ENCODE peak calls at places on chromosomes 7 and 10, in four cellular contexts. One of them, this sample, is unnamed.

GRCh38 chr7:3867847-3868246 is 566.8 kb downstream of the SDK1 start:
- DNase-seq in K562: no peak
- DNase-seq in left lung: no peak
- DNase-seq in thoracic aorta: no peak
- DNase-seq in this sample: no peak

GRCh38 chr10:50917486-50917885 is 32.1 kb upstream of the A1CF start:
- DNase-seq in K562: no peak
- DNase-seq in left lung: no peak
- DNase-seq in thoracic aorta: no peak
- DNase-seq in this sample: no peak

GRCh38 chr10:98858525-98858924 is 377.1 kb downstream of the HPSE2 start:
- DNase-seq in K562: no peak
- DNase-seq in thoracic aorta: no peak
- DNase-seq in left lung: no peak
- DNase-seq in this sample: no peak

GRCh38 chr7:33774762-33775523 is 130.4 kb upstream of the BMPER start:
- DNase-seq in K562: no peak
- DNase-seq in left lung: no peak
- DNase-seq in thoracic aorta: no peak
- DNase-seq in this sample: no peak

GRCh38 chr10:94212876-94213595 is 149.7 kb downstream of the NOC3L start:
- DNase-seq in K562: no peak
- DNase-seq in thoracic aorta: no peak
- DNase-seq in left lung: no peak
- DNase-seq in this sample: no peak

GRCh38 chr7:114939484-114940097 is 17.7 kb downstream of the MDFIC start:
- DNase-seq in thoracic aorta: no peak
- DNase-seq in left lung: no peak
- DNase-seq in K562: no peak
- DNase-seq in this sample: no peak

GRCh38 chr7:120170384-120170783 is 102.6 kb upstream of the KCND2 start:
- DNase-seq in K562: no peak
- DNase-seq in thoracic aorta: no peak
- DNase-seq in left lung: no peak
- DNase-seq in this sample: no peak

GRCh38 chr7:11458736-11459483 is 373.1 kb downstream of the THSD7A start:
- DNase-seq in K562: no peak
- DNase-seq in thoracic aorta: no peak
- DNase-seq in left lung: no peak
- DNase-seq in this sample: no peak

GRCh38 chr10:93445097-93445960 is 36.8 kb downstream of the MYOF start:
- DNase-seq in thoracic aorta: peak; percentile 91
- DNase-seq in left lung: peak; percentile 93
- DNase-seq in K562: no peak
- DNase-seq in this sample: peak; percentile 98

GRCh38 chr7:1888425-1888824 is 218.3 kb downstream of the ELFN1 start:
- DNase-seq in K562: no peak
- DNase-seq in left lung: peak; percentile 44
- DNase-seq in thoracic aorta: no peak
- DNase-seq in this sample: no peak

DNA sequence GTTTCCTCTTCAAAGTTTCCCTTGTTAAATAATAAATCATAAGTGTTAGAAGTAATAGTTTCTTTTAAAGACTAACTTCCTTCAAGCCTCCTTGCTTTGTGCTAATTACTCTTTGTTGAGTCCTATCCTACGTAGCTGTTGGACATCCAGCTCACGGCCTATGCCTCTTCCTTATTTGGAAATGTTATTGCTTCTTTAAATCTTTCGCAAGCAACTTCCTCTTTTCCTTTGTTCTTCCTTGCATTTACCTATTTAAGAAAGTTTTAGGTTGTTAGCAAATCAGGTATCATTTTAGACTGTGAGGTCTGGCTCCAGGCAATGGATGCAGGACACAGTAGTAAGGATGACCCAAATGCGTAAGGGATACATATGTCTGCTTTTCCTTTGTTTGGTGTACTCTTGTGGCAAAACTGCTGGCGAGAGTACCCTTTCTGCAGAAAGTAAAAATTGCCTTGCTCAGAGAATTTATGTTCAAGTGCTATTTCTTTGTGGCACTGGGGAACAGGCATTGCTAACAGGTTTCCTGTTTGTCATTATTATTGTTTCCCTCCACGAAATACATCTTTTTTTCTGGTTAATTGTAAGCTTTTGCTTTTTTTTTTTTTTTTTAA is 110.5 kb downstream of the DYNC2I1 start:
- DNase-seq in left lung: no peak
- DNase-seq in K562: no peak
- DNase-seq in thoracic aorta: no peak
- DNase-seq in this sample: no peak
- H3K9me3 ChIP-seq in left lung: peaks cover 4% of the 10 kb centered on the region
- H3K9me3 ChIP-seq in K562: peaks cover 2% of the 10 kb centered on the region
- H3K9me3 ChIP-seq in thoracic aorta: peaks cover 13% of the 10 kb centered on the region
- H3K9me3 ChIP-seq in this sample: peaks cover 33% of the 10 kb centered on the region

GRCh38 chr10:101066146-101066889 is 4.5 kb downstream of the KAZALD1 start:
- DNase-seq in K562: peak; percentile 74
- DNase-seq in thoracic aorta: no peak
- DNase-seq in left lung: peak; percentile 91
- DNase-seq in this sample: no peak
- H3K27ac ChIP-seq in K562: peak overlapping the region; percentile 88
- H3K27ac ChIP-seq in thoracic aorta: peak overlapping the region; percentile 63
- H3K27ac ChIP-seq in left lung: peak overlapping the region; percentile 82
- H3K27ac ChIP-seq in this sample: peak overlapping the region; percentile 61

DNA sequence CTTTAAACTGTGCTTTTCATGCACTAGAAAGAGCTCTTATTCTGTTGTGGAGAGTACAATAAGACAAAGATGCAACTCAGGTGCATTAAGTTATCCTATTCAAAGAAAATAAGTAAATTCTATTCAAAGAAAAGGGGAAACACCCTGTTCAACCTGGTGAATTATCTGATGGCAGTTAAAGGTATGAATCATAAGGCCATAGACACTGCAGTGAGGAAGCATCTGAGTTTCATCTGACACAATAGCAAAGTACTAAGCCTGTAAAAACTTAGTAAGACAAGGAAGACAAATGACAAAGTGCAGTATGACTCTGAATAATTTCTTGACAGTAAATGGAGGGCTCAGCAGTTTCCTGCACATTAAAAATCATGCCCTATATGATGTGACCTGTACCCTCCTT is 91.0 kb upstream of the LRRTM3 start:
- DNase-seq in left lung: no peak
- DNase-seq in thoracic aorta: no peak
- DNase-seq in K562: no peak
- DNase-seq in this sample: no peak
- H3K9me3 ChIP-seq in left lung: no peaks in the 10 kb centered on the region
- H3K9me3 ChIP-seq in thoracic aorta: no peaks in the 10 kb centered on the region
- H3K9me3 ChIP-seq in K562: no peaks in the 10 kb centered on the region
- H3K9me3 ChIP-seq in this sample: no peaks in the 10 kb centered on the region

GRCh38 chr10:86311900-86312299 is 54.7 kb downstream of the GRID1 start:
- DNase-seq in K562: no peak
- DNase-seq in thoracic aorta: no peak
- DNase-seq in left lung: no peak
- DNase-seq in this sample: no peak

GRCh38 chr10:86313621-86314041 is 53.0 kb downstream of the GRID1 start:
- DNase-seq in thoracic aorta: no peak
- DNase-seq in left lung: no peak
- DNase-seq in K562: no peak
- DNase-seq in this sample: no peak

GRCh38 chr10:86311176-86311575 is 55.4 kb downstream of the GRID1 start:
- DNase-seq in left lung: no peak
- DNase-seq in K562: peak; percentile 27
- DNase-seq in thoracic aorta: no peak
- DNase-seq in this sample: no peak

GRCh38 chr10:86314616-86315520 is 51.7 kb downstream of the GRID1 start:
- DNase-seq in left lung: no peak
- DNase-seq in thoracic aorta: no peak
- DNase-seq in K562: no peak
- DNase-seq in this sample: no peak

DNA sequence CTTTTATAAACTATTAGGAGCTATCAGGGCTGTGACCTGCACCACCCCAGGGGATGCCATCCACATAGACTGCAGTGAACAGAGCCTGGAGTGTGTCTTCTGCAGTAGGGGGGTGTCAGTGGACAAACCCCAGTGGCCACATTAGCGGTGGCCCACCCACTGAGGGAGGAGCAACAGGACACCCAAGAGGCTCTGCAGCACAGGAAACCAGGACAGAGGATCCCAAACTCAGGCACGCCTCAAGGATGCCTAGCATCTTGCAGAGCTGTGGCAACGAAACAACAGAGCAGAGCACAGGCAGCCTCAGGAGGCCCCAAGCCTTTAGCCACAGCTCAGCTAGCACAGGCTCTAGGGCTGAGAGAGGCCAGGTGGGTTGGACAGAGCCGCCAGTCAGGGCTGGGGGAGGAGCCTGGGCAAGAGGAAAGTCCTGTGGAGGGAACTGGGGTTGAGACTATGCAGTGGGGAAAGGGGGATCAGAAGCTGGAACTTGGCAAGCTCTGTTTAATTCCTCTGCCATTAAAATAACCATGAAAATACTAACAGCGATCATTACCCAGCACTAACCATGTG is 53.8 kb downstream of the GRID1 start:
- DNase-seq in K562: no peak
- DNase-seq in left lung: no peak
- DNase-seq in thoracic aorta: no peak
- DNase-seq in this sample: no peak
- H3K27ac ChIP-seq in K562: no peak overlapping the region
- H3K27ac ChIP-seq in left lung: no peak overlapping the region
- H3K27ac ChIP-seq in thoracic aorta: no peak overlapping the region
- H3K27ac ChIP-seq in this sample: no peak overlapping the region

This sample was measured in esophagus muscularis mucosa.